ENCODE peak calls at places on chromosomes 1 and 21, in six cellular contexts. U is Calu3; B is neural progenitor cell; A is NB4; T is CD4-positive, alpha-beta T cell; C is BJ. F is an unnamed sample.

GRCh38 chr21:18545908-18546307 is 142.3 kb upstream of the TMPRSS15 start:
- DNase-seq in U (no peak), B (no peak), A (no peak), T (no peak), C (no peak), F (no peak)

GRCh38 chr21:34977333-34977732 is 71.8 kb downstream of the RUNX1 start:
- DNase-seq in U (no peak), B (no peak), A (no peak), T (no peak), C (no peak), F (no peak)

GRCh38 chr1:57724535-57724934 is 300.7 kb upstream of the DAB1 start:
- DNase-seq in U (no peak), B (peak), A (no peak), T (no peak), C (no peak), F (no peak)

GRCh38 chr1:214579183-214579582 is 23.8 kb upstream of the CENPF start:
- DNase-seq in U (no peak), B (no peak), A (peak), T (no peak), C (no peak), F (no peak)

GRCh38 chr1:179709841-179710329 is 33.2 kb upstream of the FAM163A start:
- DNase-seq in U (no peak), B (no peak), A (no peak), T (peak), C (no peak), F (no peak)

GRCh38 chr1:48572632-48573258 is 100.7 kb upstream of the SPATA6 start:
- DNase-seq in U (peak), B (peak), A (peak), T (no peak), C (no peak), F (peak)

GRCh38 chr1:84972377-84972987 is 24.4 kb downstream of the MCOLN2 start:
- DNase-seq in U (no peak), B (no peak), A (no peak), T (no peak), C (no peak), F (no peak)

GRCh38 chr1:109315288-109315687 is 8.5 kb upstream of the MYBPHL start:
- DNase-seq in U (no peak), B (no peak), A (no peak), T (no peak), C (no peak), F (no peak)

GRCh38 chr1:231058416-231059109 is 18.5 kb upstream of the FAM89A start:
- DNase-seq in U (peak), B (no peak), A (no peak), T (no peak), C (no peak), F (no peak)

GRCh38 chr1:85313888-85314696 is 37.7 kb upstream of the BCL10 start:
- DNase-seq in U (no peak), B (no peak), A (no peak), T (no peak), C (peak), F (no peak)

GRCh38 chr1:211313392-211313791 is 13.2 kb upstream of the TRAF5 start:
- DNase-seq in U (no peak), B (no peak), A (no peak), T (no peak), C (no peak), F (no peak)

GRCh38 chr1:201537467-201537866 is 1.5 kb upstream of the NAV1 start:
- DNase-seq in U (no peak), B (no peak), A (no peak), T (no peak), C (no peak), F (no peak)

GRCh38 chr21:34796518-34797201 is 127.9 kb downstream of the CLIC6 start:
- DNase-seq in U (no peak), B (no peak), A (no peak), T (no peak), C (no peak), F (no peak)

GRCh38 chr1:89603651-89604413 is 29.1 kb upstream of the LRRC8C start:
- DNase-seq in U (no peak), B (no peak), A (no peak), T (no peak), C (no peak), F (no peak)

GRCh38 chr1:29962831-29963247 is 726.5 kb downstream of the PTPRU start:
- DNase-seq in U (no peak), B (no peak), A (no peak), T (no peak), C (no peak), F (no peak)

GRCh38 chr1:186574951-186575747 is 105.1 kb downstream of the PTGS2 start:
- DNase-seq in U (peak), B (no peak), A (peak), T (no peak), C (peak), F (no peak)

DNA sequence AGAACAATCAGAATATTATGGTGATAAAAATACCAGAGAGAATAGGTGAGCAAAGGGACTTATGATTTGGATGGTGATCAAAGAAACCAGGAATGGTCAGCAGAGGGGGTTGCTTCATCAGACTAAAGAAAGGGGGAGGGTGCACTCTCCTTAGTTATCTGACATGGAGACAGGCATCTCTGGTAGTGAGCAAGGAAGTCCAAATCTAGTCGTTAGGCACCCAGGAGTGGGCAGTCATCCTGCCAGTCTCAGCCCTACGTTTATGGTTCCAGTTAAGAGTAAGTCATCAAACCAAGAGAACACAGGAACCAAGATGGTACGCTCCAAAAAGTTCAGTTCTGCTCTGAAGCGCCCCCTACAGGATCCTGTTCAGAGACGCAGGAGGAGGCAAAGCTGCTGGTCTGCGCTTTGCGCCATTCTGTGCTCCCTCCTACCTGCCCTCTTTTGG is 28.6 kb downstream of the EBNA1BP2 start:
- DNase-seq in U (peak), B (peak), A (peak), T (no peak), C (no peak), F (peak)
- TF ChIP-seq CTCF in U (peak), B (peak), A (peak), T (no peak), C (no peak), F (peak)

DNA sequence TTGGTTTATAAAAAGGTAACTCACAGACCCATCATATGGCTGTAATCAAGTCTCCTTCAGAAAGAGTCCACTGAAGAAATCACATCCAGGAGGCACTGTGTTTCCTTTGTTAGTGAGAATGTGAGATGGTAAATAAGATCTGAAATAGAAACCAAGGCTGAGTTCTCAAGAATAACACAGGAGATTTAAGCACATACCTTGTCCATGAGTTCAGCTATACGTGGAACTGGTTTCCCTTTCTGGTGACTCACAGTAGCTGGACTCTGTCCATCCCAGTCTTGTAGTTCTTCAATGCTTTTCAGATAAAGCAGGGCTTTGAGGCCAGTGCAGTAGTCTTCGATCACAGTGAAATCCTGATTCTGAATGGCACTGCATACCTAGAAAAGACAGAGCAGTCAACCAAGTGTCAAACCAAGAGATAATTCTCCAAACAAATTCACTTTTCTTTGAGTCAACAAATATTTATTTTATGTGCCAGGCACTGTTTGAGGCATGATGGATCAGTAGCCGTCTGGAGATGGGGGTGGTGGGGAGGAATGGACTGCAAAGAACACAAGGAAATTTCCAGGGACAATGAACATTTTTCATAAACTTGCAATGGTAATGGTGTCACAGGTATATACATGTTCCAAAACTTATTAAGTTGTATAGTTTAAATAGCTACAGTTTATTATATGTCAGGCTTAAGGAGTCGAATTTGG is 471.4 kb downstream of the PTBP2 start:
- DNase-seq in U (peak), B (no peak), A (no peak), T (no peak), C (peak), F (no peak)
- TF ChIP-seq CTCF in U (no peak), B (no peak), A (no peak), T (no peak), C (peak), F (no peak)

DNA sequence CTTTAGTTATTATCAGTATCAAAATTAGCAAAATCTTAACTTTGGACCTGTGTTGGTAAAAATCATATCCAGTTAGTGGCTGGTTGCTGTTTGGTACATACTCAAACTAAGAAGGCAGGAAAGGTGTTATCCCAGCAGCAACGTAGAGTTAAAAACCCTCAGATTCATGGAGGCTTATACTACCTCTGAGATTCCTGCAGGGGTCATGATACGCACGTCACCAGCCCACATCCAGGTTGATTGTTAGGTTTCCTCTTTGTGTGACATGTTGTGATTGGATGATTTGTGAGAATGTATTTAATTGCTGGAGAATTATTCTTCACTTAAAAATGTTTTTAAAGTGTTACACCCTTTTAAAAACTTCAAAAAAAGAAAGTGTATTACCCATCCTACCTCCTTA is 423.3 kb upstream of the ADGRL2 start:
- DNase-seq in U (no peak), B (peak), A (no peak), T (no peak), C (no peak), F (peak)
- TF ChIP-seq CTCF in U (no peak), B (peak), A (no peak), T (no peak), C (no peak), F (peak)

DNA sequence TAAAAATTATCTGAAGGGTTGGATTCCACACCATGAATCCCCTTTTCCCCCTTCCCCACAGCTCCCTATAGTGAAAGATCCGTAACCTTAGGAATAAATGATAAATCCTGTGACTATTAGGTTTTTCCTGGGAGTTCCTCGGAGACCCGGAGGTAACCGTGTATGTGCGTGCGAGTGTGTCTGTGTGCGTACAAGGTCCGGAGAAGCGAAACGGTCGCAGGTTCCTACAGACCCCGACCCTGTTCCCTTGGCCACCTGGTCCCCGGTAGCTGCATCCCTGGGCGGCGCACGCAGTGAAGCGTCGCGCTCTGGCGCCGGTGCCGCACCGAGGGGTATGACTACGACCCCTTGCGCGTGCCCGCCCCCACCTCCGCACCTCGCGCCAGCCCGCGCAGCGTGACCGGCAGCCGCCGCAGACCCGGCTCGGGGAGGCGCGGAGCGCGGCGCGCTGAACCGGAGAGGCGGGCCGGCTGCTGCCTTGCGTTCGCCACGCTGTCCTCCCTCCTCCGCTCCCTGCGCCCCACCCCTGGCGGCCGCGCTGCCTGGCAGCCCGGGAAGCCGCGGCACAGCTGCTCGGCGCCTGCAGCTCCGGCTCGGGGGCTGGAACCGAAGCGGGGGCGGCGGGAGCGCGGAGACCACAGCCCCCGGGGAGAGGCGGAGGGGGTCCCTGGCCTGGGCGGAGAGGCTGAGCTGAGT is at the start of gene AK5:
- DNase-seq in U (peak), B (peak), A (peak), T (peak), C (no peak), F (peak)
- TF ChIP-seq CTCF in U (no peak), B (no peak), A (no peak), T (no peak), C (no peak), F (no peak)

DNA sequence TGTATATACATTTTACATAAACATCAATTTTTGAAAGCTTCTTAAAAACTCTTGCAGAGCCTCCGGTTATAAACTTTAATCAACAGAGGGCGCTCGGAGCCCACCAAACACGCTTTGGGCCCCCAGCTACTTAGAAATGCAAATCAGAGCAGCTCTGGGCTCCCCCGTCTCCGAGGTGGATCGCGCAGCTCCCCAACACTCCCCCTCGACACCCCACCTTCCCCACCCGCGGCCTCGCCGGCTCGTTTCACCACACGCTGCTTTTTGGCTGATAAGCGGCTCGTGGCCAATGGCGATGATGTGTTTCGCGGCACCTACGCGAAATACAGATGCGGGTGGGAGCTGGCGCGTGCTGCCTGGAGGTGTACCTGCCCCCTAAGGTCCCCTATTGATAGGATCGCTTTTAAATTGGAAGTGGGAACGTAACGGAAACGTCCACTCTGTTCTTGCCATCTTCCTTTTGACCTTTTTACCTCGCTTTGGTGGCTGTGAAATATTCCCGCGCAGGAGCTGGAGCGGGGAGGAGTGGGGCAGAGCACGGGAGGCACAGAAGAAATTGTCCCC is 1.6 kb upstream of the KIF26B start:
- DNase-seq in U (peak), B (peak), A (peak), T (no peak), C (no peak), F (peak)
- TF ChIP-seq CTCF in U (peak), B (peak), A (peak), T (peak), C (peak), F (peak)

GRCh38 chr1:243483952-243484351 is 228.1 kb downstream of the SDCCAG8 start:
- DNase-seq in U (no peak), B (no peak), A (no peak), T (no peak), C (no peak), F (no peak)

GRCh38 chr1:243487036-243487648 is 231.3 kb downstream of the SDCCAG8 start:
- DNase-seq in U (no peak), B (no peak), A (no peak), T (no peak), C (no peak), F (no peak)

GRCh38 chr1:243482237-243483022 is 226.6 kb downstream of the SDCCAG8 start:
- DNase-seq in U (peak), B (peak), A (peak), T (no peak), C (no peak), F (no peak)

GRCh38 chr1:243481101-243481500 is 225.3 kb downstream of the SDCCAG8 start:
- DNase-seq in U (no peak), B (no peak), A (no peak), T (no peak), C (no peak), F (no peak)

GRCh38 chr1:243483084-243483845 is 227.4 kb downstream of the SDCCAG8 start:
- DNase-seq in U (no peak), B (peak), A (no peak), T (no peak), C (no peak), F (peak)
- TF ChIP-seq CTCF in U (no peak), B (peak), A (no peak), T (no peak), C (peak), F (no peak)

DNA sequence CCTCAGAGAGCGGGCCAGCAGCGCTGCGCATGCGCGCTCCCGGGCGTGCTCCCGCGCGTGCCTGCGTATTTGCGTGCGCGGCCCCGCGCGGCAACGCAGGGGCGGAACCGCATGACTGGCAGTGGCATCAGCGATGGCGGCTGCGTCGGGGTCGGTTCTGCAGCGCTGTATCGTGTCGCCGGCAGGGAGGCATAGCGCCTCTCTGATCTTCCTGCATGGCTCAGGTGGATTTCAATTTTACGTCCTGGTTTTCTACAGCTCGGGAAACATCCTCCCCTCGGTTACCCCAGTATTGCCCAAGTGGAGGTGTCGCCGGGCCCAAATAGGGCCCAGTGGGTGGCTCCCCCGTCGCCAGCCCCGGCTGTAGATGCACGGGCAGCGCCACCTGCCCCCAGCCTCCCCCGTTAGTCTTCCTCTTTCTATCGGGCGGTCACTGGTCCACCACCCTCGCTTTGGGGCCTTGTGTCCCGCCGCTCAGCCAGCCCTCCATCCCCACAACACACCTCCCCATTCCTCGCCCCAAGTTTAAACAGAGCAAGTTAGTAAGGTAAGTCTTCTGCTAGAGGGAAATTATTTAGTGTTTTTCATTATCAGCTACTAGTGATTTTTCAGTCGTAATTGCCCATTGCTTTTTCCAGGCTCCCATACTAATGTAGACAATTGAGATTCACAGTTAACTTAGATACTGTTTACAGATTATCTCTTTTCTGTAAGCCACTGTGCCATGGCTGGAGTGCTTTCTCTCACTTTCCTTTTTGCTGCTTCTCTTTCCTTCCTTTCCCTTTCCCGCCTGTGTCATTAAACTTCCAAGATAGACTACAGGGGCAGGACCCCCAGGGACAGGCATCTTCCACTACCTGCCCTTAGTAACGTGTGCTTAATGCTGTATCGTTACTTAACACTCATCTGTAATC is at the start of gene LYPLAL1:
- DNase-seq in U (peak), B (peak), A (peak), T (peak), C (no peak), F (peak)
- TF ChIP-seq CTCF in U (no peak), B (peak), A (no peak), T (no peak), C (peak), F (no peak)

GRCh38 chr1:193919827-193920226 is 733.4 kb upstream of the B3GALT2 start:
- DNase-seq in U (no peak), B (no peak), A (no peak), T (no peak), C (no peak), F (no peak)

GRCh38 chr1:193916452-193916851 is 730.0 kb upstream of the B3GALT2 start:
- DNase-seq in U (no peak), B (no peak), A (no peak), T (no peak), C (no peak), F (no peak)

GRCh38 chr1:193909406-193909805 is 723.0 kb upstream of the B3GALT2 start:
- DNase-seq in U (no peak), B (no peak), A (no peak), T (no peak), C (no peak), F (no peak)

DNA sequence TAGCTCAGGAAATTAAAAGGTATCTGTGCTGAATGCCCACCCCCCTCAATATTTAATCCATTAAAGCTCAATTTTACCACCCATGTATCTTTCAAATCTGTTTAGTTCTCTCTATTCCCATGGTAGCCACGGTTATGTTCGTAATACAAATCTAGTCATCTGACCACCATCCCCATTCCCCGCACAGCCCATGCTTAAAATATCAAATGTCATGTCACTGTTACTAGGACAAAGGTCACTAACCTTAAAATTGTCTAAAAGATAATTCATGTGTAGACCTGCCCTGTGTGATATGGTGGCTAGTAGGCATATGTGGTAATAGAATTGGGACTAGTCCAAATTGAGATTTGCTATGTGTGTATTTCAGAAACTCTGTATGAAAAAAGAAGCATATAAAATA is 728.5 kb upstream of the B3GALT2 start:
- DNase-seq in U (no peak), B (no peak), A (no peak), T (no peak), C (no peak), F (no peak)
- TF ChIP-seq CTCF in U (no peak), B (no peak), A (no peak), T (no peak), C (no peak), F (no peak)

F was measured in endothelial cell.